ENCODE peak calls at places on chromosomes 6 and 20, in six cellular contexts. One of them, this sample, is unnamed.
A peak's percentile ranks its signal among the peaks of the same experiment; 100 is the strongest.

GRCh38 chr6:2450546-2450945 is 205.1 kb upstream of the GMDS start:
- DNase-seq in H1: no peak
- DNase-seq in K562: no peak
- DNase-seq in GM12878: no peak
- DNase-seq in SK-N-SH: peak; percentile 68
- DNase-seq in HepG2: no peak
- DNase-seq in this sample: no peak

GRCh38 chr20:3980260-3981131 is 34.9 kb downstream of the RNF24 start:
- DNase-seq in HepG2: peak; percentile 80
- DNase-seq in GM12878: no peak
- DNase-seq in K562: peak; percentile 62
- DNase-seq in H1: no peak
- DNase-seq in SK-N-SH: peak; percentile 19
- DNase-seq in this sample: no peak

GRCh38 chr6:111989743-111990142 is 64.2 kb upstream of the CCN6 start:
- DNase-seq in SK-N-SH: no peak
- DNase-seq in HepG2: no peak
- DNase-seq in H1: no peak
- DNase-seq in GM12878: no peak
- DNase-seq in K562: no peak
- DNase-seq in this sample: no peak

GRCh38 chr6:137010138-137010718 is 34.5 kb downstream of the IL20RA start:
- DNase-seq in GM12878: no peak
- DNase-seq in HepG2: no peak
- DNase-seq in K562: no peak
- DNase-seq in H1: no peak
- DNase-seq in SK-N-SH: no peak
- DNase-seq in this sample: no peak

GRCh38 chr20:37431786-37432185 is 85.8 kb downstream of the SRC start:
- DNase-seq in H1: no peak
- DNase-seq in GM12878: no peak
- DNase-seq in HepG2: no peak
- DNase-seq in K562: no peak
- DNase-seq in SK-N-SH: no peak
- DNase-seq in this sample: no peak

GRCh38 chr6:146868671-146869209 is 270.0 kb downstream of the ADGB start:
- DNase-seq in H1: no peak
- DNase-seq in GM12878: no peak
- DNase-seq in HepG2: no peak
- DNase-seq in K562: no peak
- DNase-seq in SK-N-SH: no peak
- DNase-seq in this sample: no peak

GRCh38 chr6:16903470-16903869 is 142.2 kb upstream of the ATXN1 start:
- DNase-seq in GM12878: no peak
- DNase-seq in H1: no peak
- DNase-seq in K562: no peak
- DNase-seq in SK-N-SH: no peak
- DNase-seq in HepG2: no peak
- DNase-seq in this sample: no peak

GRCh38 chr6:91271807-91272206 is 684.9 kb upstream of the MAP3K7 start:
- DNase-seq in SK-N-SH: no peak
- DNase-seq in HepG2: no peak
- DNase-seq in K562: no peak
- DNase-seq in H1: no peak
- DNase-seq in GM12878: no peak
- DNase-seq in this sample: no peak

GRCh38 chr6:36116480-36116879 is 13.8 kb upstream of the MAPK13 start:
- DNase-seq in K562: no peak
- DNase-seq in H1: no peak
- DNase-seq in GM12878: no peak
- DNase-seq in HepG2: no peak
- DNase-seq in SK-N-SH: no peak
- DNase-seq in this sample: no peak

GRCh38 chr20:12057778-12058177 is 140.1 kb downstream of the BTBD3 start:
- DNase-seq in HepG2: no peak
- DNase-seq in GM12878: no peak
- DNase-seq in K562: no peak
- DNase-seq in SK-N-SH: no peak
- DNase-seq in H1: no peak
- DNase-seq in this sample: no peak

GRCh38 chr20:37323985-37324384 is 22.0 kb upstream of the SRC start:
- DNase-seq in GM12878: no peak
- DNase-seq in K562: no peak
- DNase-seq in H1: no peak
- DNase-seq in SK-N-SH: no peak
- DNase-seq in HepG2: no peak
- DNase-seq in this sample: no peak

DNA sequence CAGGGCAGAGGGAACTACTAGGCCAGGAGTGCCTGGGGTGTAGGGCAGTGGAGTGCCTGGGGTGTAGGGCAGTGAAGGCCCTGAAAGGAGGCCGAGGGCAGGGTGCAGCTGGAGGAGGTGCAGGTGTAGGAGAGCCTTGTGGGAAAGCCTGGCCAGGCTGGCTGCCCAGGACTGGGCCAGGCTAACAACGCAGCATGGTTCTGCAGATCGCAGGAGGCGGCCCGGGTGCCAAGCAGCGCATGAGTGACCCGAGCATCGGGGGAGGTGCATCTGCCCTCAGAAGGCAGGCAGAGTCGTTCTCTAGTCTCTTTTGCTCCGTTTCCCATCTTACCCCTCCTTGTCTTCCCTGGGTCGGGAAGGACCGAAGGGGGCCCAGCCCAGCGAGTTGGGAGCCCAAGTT is 151.5 kb upstream of the PHACTR3 start:
- DNase-seq in K562: no peak
- DNase-seq in SK-N-SH: no peak
- DNase-seq in HepG2: no peak
- DNase-seq in GM12878: no peak
- DNase-seq in H1: no peak
- DNase-seq in this sample: no peak
- TF ChIP-seq GABPA in K562: no peak
- TF ChIP-seq GABPA in SK-N-SH: no peak
- TF ChIP-seq GABPA in HepG2: no peak
- TF ChIP-seq GABPA in GM12878: no peak
- TF ChIP-seq GABPA in H1: no peak
- TF ChIP-seq GABPA in this sample: no peak

GRCh38 chr6:37882292-37882691 is 62.8 kb downstream of the ZFAND3 start:
- DNase-seq in H1: no peak
- DNase-seq in HepG2: no peak
- DNase-seq in K562: no peak
- DNase-seq in SK-N-SH: no peak
- DNase-seq in GM12878: no peak
- DNase-seq in this sample: no peak

GRCh38 chr6:37877373-37878149 is 58.0 kb downstream of the ZFAND3 start:
- DNase-seq in H1: no peak
- DNase-seq in HepG2: no peak
- DNase-seq in GM12878: no peak
- DNase-seq in SK-N-SH: no peak
- DNase-seq in K562: no peak
- DNase-seq in this sample: no peak

GRCh38 chr6:37878150-37878710 is 58.7 kb downstream of the ZFAND3 start:
- DNase-seq in K562: no peak
- DNase-seq in H1: no peak
- DNase-seq in HepG2: no peak
- DNase-seq in SK-N-SH: no peak
- DNase-seq in GM12878: no peak
- DNase-seq in this sample: no peak

GRCh38 chr6:37884548-37884947 is 65.0 kb downstream of the ZFAND3 start:
- DNase-seq in H1: no peak
- DNase-seq in SK-N-SH: no peak
- DNase-seq in HepG2: no peak
- DNase-seq in K562: no peak
- DNase-seq in GM12878: no peak
- DNase-seq in this sample: no peak

DNA sequence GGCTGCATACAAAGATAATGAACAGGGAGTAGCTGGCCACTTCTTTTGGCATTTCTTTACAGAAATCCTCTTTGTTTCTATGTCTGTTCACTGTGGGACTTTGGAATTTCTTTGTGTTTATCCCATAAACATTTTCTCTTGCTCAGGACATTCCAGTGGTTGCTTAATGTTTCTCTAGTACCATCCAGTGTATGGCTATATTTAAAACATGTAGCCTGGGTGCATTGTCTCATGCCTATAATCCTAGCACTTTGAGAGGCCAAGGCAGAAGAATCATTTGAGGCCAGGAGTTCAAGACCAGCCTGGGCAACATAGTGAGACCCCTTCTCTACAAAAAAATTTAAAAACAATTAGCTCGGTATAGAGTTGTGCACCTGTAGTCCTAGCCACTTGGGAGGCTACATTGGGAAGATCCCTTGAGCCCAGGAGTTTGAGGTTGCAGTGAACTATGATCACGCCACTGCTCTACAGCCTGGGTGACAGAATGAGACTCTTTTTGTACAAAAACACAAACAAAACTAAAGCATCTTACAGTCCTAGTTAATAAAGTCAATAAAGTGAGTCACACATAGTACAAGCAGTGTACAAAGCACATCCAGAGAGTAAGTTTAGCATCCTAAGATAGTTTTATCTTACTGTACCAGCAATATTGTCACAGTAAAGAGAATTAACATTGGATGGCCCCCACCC is 63.3 kb downstream of the ZFAND3 start:
- DNase-seq in K562: no peak
- DNase-seq in GM12878: no peak
- DNase-seq in HepG2: peak; percentile 84
- DNase-seq in H1: no peak
- DNase-seq in SK-N-SH: no peak
- DNase-seq in this sample: no peak
- TF ChIP-seq GABPA in K562: no peak
- TF ChIP-seq GABPA in GM12878: no peak
- TF ChIP-seq GABPA in HepG2: no peak
- TF ChIP-seq GABPA in H1: no peak
- TF ChIP-seq GABPA in SK-N-SH: no peak
- TF ChIP-seq GABPA in this sample: no peak

GRCh38 chr6:117480651-117481050 is 1.8 kb upstream of the DCBLD1 start:
- DNase-seq in HepG2: peak; percentile 59
- DNase-seq in SK-N-SH: no peak
- DNase-seq in GM12878: no peak
- DNase-seq in H1: no peak
- DNase-seq in K562: no peak
- DNase-seq in this sample: no peak

GRCh38 chr6:117481278-117481925 is 1.1 kb upstream of the DCBLD1 start:
- DNase-seq in K562: peak; percentile 30
- DNase-seq in H1: peak; percentile 51
- DNase-seq in GM12878: no peak
- DNase-seq in SK-N-SH: no peak
- DNase-seq in HepG2: peak; percentile 84
- DNase-seq in this sample: no peak

GRCh38 chr6:117478853-117479231 is 3.6 kb upstream of the DCBLD1 start:
- DNase-seq in SK-N-SH: no peak
- DNase-seq in GM12878: no peak
- DNase-seq in K562: no peak
- DNase-seq in H1: no peak
- DNase-seq in HepG2: no peak
- DNase-seq in this sample: no peak

GRCh38 chr6:117481926-117482239 is 591 bp upstream of the DCBLD1 start:
- DNase-seq in H1: no peak
- DNase-seq in K562: no peak
- DNase-seq in SK-N-SH: no peak
- DNase-seq in GM12878: no peak
- DNase-seq in HepG2: no peak
- DNase-seq in this sample: no peak

DNA sequence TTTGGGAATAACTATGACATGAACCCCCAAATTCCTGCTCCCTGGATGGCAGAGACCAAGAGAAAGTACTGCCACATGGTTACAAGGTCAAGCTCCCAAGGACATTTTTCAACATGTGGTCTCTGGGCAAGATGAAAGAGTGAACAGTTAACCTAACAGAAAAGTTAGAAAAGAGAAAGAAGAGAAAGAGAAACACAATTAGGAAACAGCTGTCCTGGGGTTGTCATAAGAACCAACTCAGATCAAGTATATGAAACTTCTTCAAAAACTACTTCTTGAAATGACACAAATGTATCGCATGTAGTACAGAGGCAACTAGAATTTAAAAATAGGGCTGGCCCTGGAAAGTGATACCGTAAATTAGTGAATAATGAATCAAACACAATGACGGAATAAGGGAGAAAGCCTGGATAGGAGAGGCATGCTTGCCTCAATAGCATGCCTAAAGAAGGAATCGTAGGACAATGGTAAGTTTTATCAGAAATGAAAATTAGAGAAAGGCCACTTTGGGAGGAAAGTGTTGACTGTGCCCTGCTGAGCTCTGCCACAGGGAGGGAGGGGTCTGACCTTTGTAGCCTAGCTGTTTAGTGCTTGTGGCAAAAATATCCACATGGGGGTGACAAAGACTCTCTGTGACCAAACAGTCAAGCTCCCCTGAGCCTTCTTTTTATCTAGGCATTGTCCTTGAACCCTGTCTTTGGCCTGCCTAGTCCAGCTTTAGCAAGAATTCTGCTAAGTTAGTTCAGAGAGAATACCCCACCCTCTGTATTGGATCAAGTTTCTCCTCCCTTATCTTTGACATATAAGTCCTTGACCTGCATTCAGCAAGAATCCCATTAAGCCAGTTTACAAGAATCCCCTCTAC is 4.3 kb upstream of the DCBLD1 start:
- DNase-seq in K562: peak; percentile 63
- DNase-seq in GM12878: no peak
- DNase-seq in H1: no peak
- DNase-seq in SK-N-SH: no peak
- DNase-seq in HepG2: peak; percentile 97
- DNase-seq in this sample: peak; percentile 23
- TF ChIP-seq GABPA in K562: no peak
- TF ChIP-seq GABPA in GM12878: no peak
- TF ChIP-seq GABPA in H1: no peak
- TF ChIP-seq GABPA in SK-N-SH: no peak
- TF ChIP-seq GABPA in HepG2: no peak
- TF ChIP-seq GABPA in this sample: no peak

GRCh38 chr6:34484391-34484790 is 18.5 kb downstream of the PACSIN1 start:
- DNase-seq in K562: no peak
- DNase-seq in HepG2: no peak
- DNase-seq in H1: no peak
- DNase-seq in SK-N-SH: no peak
- DNase-seq in GM12878: no peak
- DNase-seq in this sample: no peak

GRCh38 chr6:34486106-34486740 is 20.3 kb downstream of the PACSIN1 start:
- DNase-seq in K562: no peak
- DNase-seq in GM12878: no peak
- DNase-seq in H1: no peak
- DNase-seq in SK-N-SH: peak; percentile 9
- DNase-seq in HepG2: no peak
- DNase-seq in this sample: no peak

GRCh38 chr6:34487536-34487935 is 21.7 kb downstream of the PACSIN1 start:
- DNase-seq in HepG2: no peak
- DNase-seq in H1: no peak
- DNase-seq in K562: no peak
- DNase-seq in GM12878: no peak
- DNase-seq in SK-N-SH: no peak
- DNase-seq in this sample: no peak

GRCh38 chr6:34485321-34486060 is 19.6 kb downstream of the PACSIN1 start:
- DNase-seq in GM12878: no peak
- DNase-seq in SK-N-SH: peak; percentile 10
- DNase-seq in HepG2: no peak
- DNase-seq in H1: no peak
- DNase-seq in K562: no peak
- DNase-seq in this sample: no peak

DNA sequence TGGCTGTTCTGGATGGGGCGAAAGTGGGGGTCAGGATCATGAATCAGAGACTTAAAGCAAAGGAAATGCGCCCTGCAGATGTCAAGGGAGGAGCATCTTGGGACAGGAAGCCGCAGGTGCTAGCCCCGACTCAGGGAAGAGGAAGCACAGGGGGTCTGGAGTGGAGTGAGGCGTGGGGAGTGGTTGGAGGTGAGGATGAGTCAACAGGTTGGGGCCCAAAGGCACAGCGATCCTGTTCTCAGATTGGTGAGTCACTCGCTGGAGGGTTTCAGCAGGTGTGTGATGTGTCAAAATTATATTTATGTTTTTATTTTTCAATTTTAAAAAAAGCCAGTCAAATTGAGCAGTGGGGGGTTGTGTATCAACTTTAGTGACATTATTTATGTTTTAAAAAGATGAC is 19.0 kb downstream of the PACSIN1 start:
- DNase-seq in GM12878: peak; percentile 8
- DNase-seq in H1: no peak
- DNase-seq in SK-N-SH: no peak
- DNase-seq in K562: peak; percentile 52
- DNase-seq in HepG2: no peak
- DNase-seq in this sample: peak; percentile 27
- TF ChIP-seq GABPA in GM12878: peak; percentile 20
- TF ChIP-seq GABPA in H1: no peak
- TF ChIP-seq GABPA in SK-N-SH: no peak
- TF ChIP-seq GABPA in K562: no peak
- TF ChIP-seq GABPA in HepG2: no peak
- TF ChIP-seq GABPA in this sample: no peak

This sample was measured in HL-60.